ENCODE peak calls at places on chromosomes 13 and 19, in nine cellular contexts. One of them, this sample, is unnamed.

GRCh38 chr13:61183670-61184069 is 232.0 kb downstream of the PCDH20 start:
- DNase-seq in heart left ventricle: no peak
- DNase-seq in fibroblast of lung: no peak
- DNase-seq in PC-9: no peak
- DNase-seq in activated B cell treated with CpG ODN at 0.5 μM for 24 hours: no peak
- DNase-seq in AG04450: no peak
- DNase-seq in cardiac fibroblast: no peak
- DNase-seq in lower leg skin: no peak
- DNase-seq in stomach: no peak
- DNase-seq in this sample: no peak

GRCh38 chr19:6593651-6594416 is 2.9 kb upstream of the CD70 start:
- DNase-seq in heart left ventricle: no peak
- DNase-seq in fibroblast of lung: no peak
- DNase-seq in PC-9: no peak
- DNase-seq in activated B cell treated with CpG ODN at 0.5 μM for 24 hours: no peak
- DNase-seq in AG04450: no peak
- DNase-seq in cardiac fibroblast: peak; percentile 62
- DNase-seq in lower leg skin: peak; percentile 4
- DNase-seq in stomach: no peak
- DNase-seq in this sample: no peak

GRCh38 chr13:27171244-27171829 is at the start of gene USP12:
- DNase-seq in heart left ventricle: no peak
- DNase-seq in fibroblast of lung: peak; percentile 24
- DNase-seq in PC-9: peak; percentile 27
- DNase-seq in activated B cell treated with CpG ODN at 0.5 μM for 24 hours: peak; percentile 57
- DNase-seq in AG04450: no peak
- DNase-seq in cardiac fibroblast: no peak
- DNase-seq in lower leg skin: no peak
- DNase-seq in stomach: no peak
- DNase-seq in this sample: peak; percentile 54

GRCh38 chr19:3163230-3163886 is 15.2 kb upstream of the S1PR4 start:
- DNase-seq in heart left ventricle: peak; percentile 67
- DNase-seq in fibroblast of lung: peak; percentile 28
- DNase-seq in PC-9: peak; percentile 24
- DNase-seq in activated B cell treated with CpG ODN at 0.5 μM for 24 hours: peak; percentile 56
- DNase-seq in AG04450: peak; percentile 30
- DNase-seq in cardiac fibroblast: peak; percentile 63
- DNase-seq in lower leg skin: no peak
- DNase-seq in stomach: peak; percentile 67
- DNase-seq in this sample: peak; percentile 62

GRCh38 chr19:49591731-49592485 is 926 bp downstream of the PRR12 start:
- DNase-seq in heart left ventricle: peak; percentile 56
- DNase-seq in fibroblast of lung: peak; percentile 49
- DNase-seq in PC-9: peak; percentile 76
- DNase-seq in activated B cell treated with CpG ODN at 0.5 μM for 24 hours: peak; percentile 49
- DNase-seq in AG04450: no peak
- DNase-seq in cardiac fibroblast: peak; percentile 40
- DNase-seq in lower leg skin: peak; percentile 92
- DNase-seq in stomach: peak; percentile 40
- DNase-seq in this sample: peak; percentile 52

GRCh38 chr19:2253106-2254051 is 2.8 kb downstream of the JSRP1 start:
- DNase-seq in heart left ventricle: no peak
- DNase-seq in fibroblast of lung: no peak
- DNase-seq in PC-9: no peak
- DNase-seq in activated B cell treated with CpG ODN at 0.5 μM for 24 hours: peak; percentile 59
- DNase-seq in AG04450: no peak
- DNase-seq in cardiac fibroblast: no peak
- DNase-seq in lower leg skin: no peak
- DNase-seq in stomach: no peak
- DNase-seq in this sample: no peak

GRCh38 chr19:38497907-38498306 is 64.4 kb downstream of the RYR1 start:
- DNase-seq in heart left ventricle: no peak
- DNase-seq in fibroblast of lung: no peak
- DNase-seq in PC-9: no peak
- DNase-seq in activated B cell treated with CpG ODN at 0.5 μM for 24 hours: no peak
- DNase-seq in AG04450: no peak
- DNase-seq in cardiac fibroblast: no peak
- DNase-seq in lower leg skin: no peak
- DNase-seq in stomach: no peak
- DNase-seq in this sample: no peak

GRCh38 chr13:100546713-100547405 is 41.7 kb downstream of the GGACT start:
- DNase-seq in heart left ventricle: no peak
- DNase-seq in fibroblast of lung: no peak
- DNase-seq in PC-9: no peak
- DNase-seq in activated B cell treated with CpG ODN at 0.5 μM for 24 hours: no peak
- DNase-seq in AG04450: no peak
- DNase-seq in cardiac fibroblast: no peak
- DNase-seq in lower leg skin: peak; percentile 82
- DNase-seq in stomach: no peak
- DNase-seq in this sample: no peak

GRCh38 chr19:40178756-40179155 is 12.5 kb upstream of the MAP3K10 start:
- DNase-seq in heart left ventricle: no peak
- DNase-seq in fibroblast of lung: no peak
- DNase-seq in PC-9: no peak
- DNase-seq in activated B cell treated with CpG ODN at 0.5 μM for 24 hours: no peak
- DNase-seq in AG04450: no peak
- DNase-seq in cardiac fibroblast: no peak
- DNase-seq in lower leg skin: no peak
- DNase-seq in stomach: no peak
- DNase-seq in this sample: no peak

GRCh38 chr13:40983725-40984669 is 35.1 kb downstream of the ELF1 start:
- DNase-seq in heart left ventricle: no peak
- DNase-seq in fibroblast of lung: no peak
- DNase-seq in PC-9: no peak
- DNase-seq in activated B cell treated with CpG ODN at 0.5 μM for 24 hours: no peak
- DNase-seq in AG04450: no peak
- DNase-seq in cardiac fibroblast: peak; percentile 4
- DNase-seq in lower leg skin: no peak
- DNase-seq in stomach: no peak
- DNase-seq in this sample: no peak

GRCh38 chr13:29292045-29292444 is 303.4 kb downstream of the SLC7A1 start:
- DNase-seq in heart left ventricle: no peak
- DNase-seq in fibroblast of lung: no peak
- DNase-seq in PC-9: no peak
- DNase-seq in activated B cell treated with CpG ODN at 0.5 μM for 24 hours: no peak
- DNase-seq in AG04450: no peak
- DNase-seq in cardiac fibroblast: no peak
- DNase-seq in lower leg skin: no peak
- DNase-seq in stomach: no peak
- DNase-seq in this sample: no peak

GRCh38 chr19:20315543-20315942 is 148.5 kb downstream of the ZNF486 start:
- DNase-seq in heart left ventricle: no peak
- DNase-seq in fibroblast of lung: no peak
- DNase-seq in PC-9: no peak
- DNase-seq in activated B cell treated with CpG ODN at 0.5 μM for 24 hours: no peak
- DNase-seq in AG04450: no peak
- DNase-seq in cardiac fibroblast: no peak
- DNase-seq in lower leg skin: no peak
- DNase-seq in stomach: no peak
- DNase-seq in this sample: no peak

GRCh38 chr19:50710094-50710493 is 9.5 kb downstream of the SHANK1 start:
- DNase-seq in heart left ventricle: no peak
- DNase-seq in fibroblast of lung: no peak
- DNase-seq in PC-9: no peak
- DNase-seq in activated B cell treated with CpG ODN at 0.5 μM for 24 hours: no peak
- DNase-seq in AG04450: no peak
- DNase-seq in cardiac fibroblast: no peak
- DNase-seq in lower leg skin: no peak
- DNase-seq in stomach: no peak
- DNase-seq in this sample: no peak

GRCh38 chr13:75764251-75764650 is 128.1 kb downstream of the LMO7 start:
- DNase-seq in heart left ventricle: no peak
- DNase-seq in fibroblast of lung: no peak
- DNase-seq in PC-9: no peak
- DNase-seq in activated B cell treated with CpG ODN at 0.5 μM for 24 hours: no peak
- DNase-seq in AG04450: no peak
- DNase-seq in cardiac fibroblast: no peak
- DNase-seq in lower leg skin: no peak
- DNase-seq in stomach: no peak
- DNase-seq in this sample: no peak

GRCh38 chr19:51760811-51761356 is at the start of gene FPR2:
- DNase-seq in heart left ventricle: no peak
- DNase-seq in fibroblast of lung: no peak
- DNase-seq in PC-9: no peak
- DNase-seq in activated B cell treated with CpG ODN at 0.5 μM for 24 hours: no peak
- DNase-seq in AG04450: no peak
- DNase-seq in cardiac fibroblast: no peak
- DNase-seq in lower leg skin: no peak
- DNase-seq in stomach: no peak
- DNase-seq in this sample: no peak

GRCh38 chr19:6890938-6891337 is 3.6 kb downstream of the ADGRE1 start:
- DNase-seq in heart left ventricle: no peak
- DNase-seq in fibroblast of lung: no peak
- DNase-seq in PC-9: no peak
- DNase-seq in activated B cell treated with CpG ODN at 0.5 μM for 24 hours: no peak
- DNase-seq in AG04450: no peak
- DNase-seq in cardiac fibroblast: no peak
- DNase-seq in lower leg skin: peak; percentile 31
- DNase-seq in stomach: no peak
- DNase-seq in this sample: no peak

GRCh38 chr19:5703819-5704818 is 14.0 kb downstream of the RPL36 start:
- DNase-seq in heart left ventricle: no peak
- DNase-seq in fibroblast of lung: no peak
- DNase-seq in PC-9: no peak
- DNase-seq in activated B cell treated with CpG ODN at 0.5 μM for 24 hours: no peak
- DNase-seq in AG04450: no peak
- DNase-seq in cardiac fibroblast: no peak
- DNase-seq in lower leg skin: peak; percentile 83
- DNase-seq in stomach: no peak
- DNase-seq in this sample: no peak

DNA sequence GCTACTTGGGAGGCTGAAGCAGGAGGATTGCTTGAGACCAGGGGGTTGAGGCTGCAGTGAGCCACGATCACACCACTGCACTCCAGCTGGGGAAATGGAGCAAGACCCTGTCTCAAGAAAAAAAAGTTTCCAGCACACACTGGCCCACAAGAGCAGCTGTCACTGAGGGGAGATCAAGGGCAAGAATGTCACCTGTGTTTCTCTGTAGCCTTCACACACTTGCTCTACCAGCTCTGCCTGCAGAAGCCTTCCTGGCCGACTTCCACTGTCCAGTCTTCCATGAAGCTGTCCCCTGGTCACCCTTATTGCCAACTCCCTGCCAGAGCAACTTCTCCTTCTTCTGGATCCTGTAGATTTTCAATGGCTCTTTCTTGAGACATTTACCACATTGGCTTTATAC is 158.0 kb downstream of the KCTD15 start:
- DNase-seq in heart left ventricle: no peak
- DNase-seq in fibroblast of lung: no peak
- DNase-seq in PC-9: no peak
- DNase-seq in activated B cell treated with CpG ODN at 0.5 μM for 24 hours: no peak
- DNase-seq in AG04450: no peak
- DNase-seq in cardiac fibroblast: no peak
- DNase-seq in lower leg skin: peak; percentile 2
- DNase-seq in stomach: no peak
- DNase-seq in this sample: no peak
- TF ChIP-seq CTCF in heart left ventricle: no peak
- TF ChIP-seq CTCF in fibroblast of lung: no peak
- TF ChIP-seq CTCF in PC-9: no peak
- TF ChIP-seq CTCF in activated B cell treated with CpG ODN at 0.5 μM for 24 hours: no peak
- TF ChIP-seq CTCF in AG04450: no peak
- TF ChIP-seq CTCF in cardiac fibroblast: no peak
- TF ChIP-seq CTCF in lower leg skin: no peak
- TF ChIP-seq CTCF in stomach: no peak
- TF ChIP-seq CTCF in this sample: no peak

DNA sequence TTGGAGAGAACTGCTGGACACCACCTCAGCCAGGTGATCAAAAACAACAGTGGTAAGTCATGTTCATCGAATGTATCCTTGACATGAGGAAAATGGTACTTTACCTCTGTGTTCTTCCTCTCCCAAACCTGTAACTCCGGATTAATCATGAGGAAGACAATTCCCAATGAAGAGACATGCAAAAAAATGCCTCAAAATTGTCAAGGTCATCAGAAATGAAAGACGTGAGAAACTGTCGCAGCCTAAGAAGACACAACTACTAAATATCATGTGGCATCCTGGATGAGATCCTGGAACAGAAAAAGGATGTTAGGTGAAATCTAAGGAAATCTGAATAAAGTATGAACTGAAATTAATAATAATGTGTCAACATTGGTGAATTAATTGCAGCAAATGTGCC is 178.4 kb downstream of the LACC1 start:
- DNase-seq in heart left ventricle: no peak
- DNase-seq in fibroblast of lung: no peak
- DNase-seq in PC-9: no peak
- DNase-seq in activated B cell treated with CpG ODN at 0.5 μM for 24 hours: no peak
- DNase-seq in AG04450: no peak
- DNase-seq in cardiac fibroblast: no peak
- DNase-seq in lower leg skin: no peak
- DNase-seq in stomach: no peak
- DNase-seq in this sample: no peak
- TF ChIP-seq CTCF in heart left ventricle: no peak
- TF ChIP-seq CTCF in fibroblast of lung: no peak
- TF ChIP-seq CTCF in PC-9: no peak
- TF ChIP-seq CTCF in activated B cell treated with CpG ODN at 0.5 μM for 24 hours: no peak
- TF ChIP-seq CTCF in AG04450: no peak
- TF ChIP-seq CTCF in cardiac fibroblast: no peak
- TF ChIP-seq CTCF in lower leg skin: no peak
- TF ChIP-seq CTCF in stomach: no peak
- TF ChIP-seq CTCF in this sample: no peak

GRCh38 chr19:13033244-13033643 is 38.0 kb downstream of the NFIX start:
- DNase-seq in heart left ventricle: no peak
- DNase-seq in fibroblast of lung: no peak
- DNase-seq in PC-9: no peak
- DNase-seq in activated B cell treated with CpG ODN at 0.5 μM for 24 hours: no peak
- DNase-seq in AG04450: no peak
- DNase-seq in cardiac fibroblast: no peak
- DNase-seq in lower leg skin: no peak
- DNase-seq in stomach: no peak
- DNase-seq in this sample: no peak
- TF ChIP-seq CTCF in heart left ventricle: no peak
- TF ChIP-seq CTCF in fibroblast of lung: peak; percentile 24
- TF ChIP-seq CTCF in PC-9: no peak
- TF ChIP-seq CTCF in activated B cell treated with CpG ODN at 0.5 μM for 24 hours: no peak
- TF ChIP-seq CTCF in AG04450: peak; percentile 17
- TF ChIP-seq CTCF in cardiac fibroblast: no peak
- TF ChIP-seq CTCF in lower leg skin: no peak
- TF ChIP-seq CTCF in stomach: no peak
- TF ChIP-seq CTCF in this sample: no peak

DNA sequence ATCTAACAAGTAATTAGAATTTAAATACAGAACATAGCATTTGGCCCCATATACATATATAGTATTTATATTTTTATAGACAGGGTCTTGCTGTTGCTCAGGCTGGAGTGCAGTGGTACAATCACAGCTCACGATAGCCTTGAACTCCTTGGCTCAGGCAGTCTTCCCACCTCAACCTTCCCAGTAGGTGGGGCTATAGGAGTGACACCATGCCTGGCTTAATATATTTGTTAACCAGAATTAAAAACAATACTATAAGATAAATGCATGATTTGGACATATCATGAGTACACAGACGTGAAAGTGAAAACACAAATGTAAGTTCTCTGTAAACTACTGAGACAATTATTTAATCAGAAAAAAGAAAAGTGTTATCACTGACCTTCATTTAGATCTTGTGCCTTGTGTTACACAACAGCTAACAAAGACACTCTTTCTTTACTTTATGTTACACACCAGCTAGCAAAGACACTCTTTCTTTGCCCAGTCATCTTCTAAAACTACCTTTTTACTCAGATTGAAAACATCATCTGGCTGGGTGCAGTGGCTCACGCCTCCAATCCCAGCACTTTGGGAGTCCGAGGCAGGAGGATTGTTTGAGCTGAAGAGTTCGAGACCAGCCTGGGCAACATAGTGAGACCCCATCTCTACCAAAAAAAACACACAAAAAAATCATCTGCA is 22.6 kb downstream of the CARS2 start:
- DNase-seq in heart left ventricle: no peak
- DNase-seq in fibroblast of lung: no peak
- DNase-seq in PC-9: no peak
- DNase-seq in activated B cell treated with CpG ODN at 0.5 μM for 24 hours: no peak
- DNase-seq in AG04450: no peak
- DNase-seq in cardiac fibroblast: peak; percentile 55
- DNase-seq in lower leg skin: peak; percentile 34
- DNase-seq in stomach: no peak
- DNase-seq in this sample: no peak
- TF ChIP-seq CTCF in heart left ventricle: no peak
- TF ChIP-seq CTCF in fibroblast of lung: peak; percentile 32
- TF ChIP-seq CTCF in PC-9: peak; percentile 53
- TF ChIP-seq CTCF in activated B cell treated with CpG ODN at 0.5 μM for 24 hours: no peak
- TF ChIP-seq CTCF in AG04450: peak; percentile 45
- TF ChIP-seq CTCF in cardiac fibroblast: peak; percentile 56
- TF ChIP-seq CTCF in lower leg skin: no peak
- TF ChIP-seq CTCF in stomach: no peak
- TF ChIP-seq CTCF in this sample: no peak